ENCODE peak calls at places on chromosome 10, in six cellular contexts. One of them, this sample, is unnamed.

GRCh38 chr10:100185364-100186252 is at the start of gene ERLIN1:
- DNase-seq in GM23338: peak
- DNase-seq in H1: peak
- DNase-seq in HepG2: peak
- DNase-seq in K562: peak
- DNase-seq in GM12878: peak
- DNase-seq in this sample: peak

GRCh38 chr10:131031346-131031745 is 280.2 kb downstream of the TCERG1L start:
- DNase-seq in HepG2: no peak
- DNase-seq in H1: no peak
- DNase-seq in GM12878: no peak
- DNase-seq in K562: no peak
- DNase-seq in GM23338: no peak
- DNase-seq in this sample: no peak

GRCh38 chr10:4407783-4408182 is 418.2 kb upstream of the AKR1E2 start:
- DNase-seq in GM12878: no peak
- DNase-seq in GM23338: no peak
- DNase-seq in H1: no peak
- DNase-seq in K562: no peak
- DNase-seq in HepG2: no peak
- DNase-seq in this sample: no peak

GRCh38 chr10:62688971-62689700 is 115.4 kb upstream of the ADO start:
- DNase-seq in K562: no peak
- DNase-seq in HepG2: no peak
- DNase-seq in H1: no peak
- DNase-seq in GM23338: no peak
- DNase-seq in GM12878: no peak
- DNase-seq in this sample: no peak

GRCh38 chr10:7000063-7000462 is 410.8 kb downstream of the SFMBT2 start:
- DNase-seq in K562: no peak
- DNase-seq in H1: no peak
- DNase-seq in HepG2: no peak
- DNase-seq in GM12878: no peak
- DNase-seq in GM23338: no peak
- DNase-seq in this sample: no peak

GRCh38 chr10:86349940-86350630 is 16.5 kb downstream of the GRID1 start:
- DNase-seq in GM23338: no peak
- DNase-seq in HepG2: no peak
- DNase-seq in K562: no peak
- DNase-seq in GM12878: no peak
- DNase-seq in H1: no peak
- DNase-seq in this sample: no peak

GRCh38 chr10:120365872-120366271 is 91.2 kb upstream of the PLPP4 start:
- DNase-seq in HepG2: no peak
- DNase-seq in H1: no peak
- DNase-seq in GM23338: no peak
- DNase-seq in GM12878: no peak
- DNase-seq in K562: no peak
- DNase-seq in this sample: no peak

GRCh38 chr10:93342346-93342745 is 139.8 kb downstream of the MYOF start:
- DNase-seq in GM12878: no peak
- DNase-seq in H1: no peak
- DNase-seq in K562: no peak
- DNase-seq in GM23338: no peak
- DNase-seq in HepG2: no peak
- DNase-seq in this sample: no peak

GRCh38 chr10:99540673-99541531 is 8.2 kb downstream of the NKX2-3 start:
- DNase-seq in HepG2: no peak
- DNase-seq in GM23338: peak
- DNase-seq in GM12878: no peak
- DNase-seq in K562: no peak
- DNase-seq in H1: no peak
- DNase-seq in this sample: peak

GRCh38 chr10:4730998-4731397 is 95.0 kb upstream of the AKR1E2 start:
- DNase-seq in H1: no peak
- DNase-seq in HepG2: no peak
- DNase-seq in GM12878: no peak
- DNase-seq in K562: no peak
- DNase-seq in GM23338: no peak
- DNase-seq in this sample: no peak

GRCh38 chr10:127149613-127150081 is 46.7 kb downstream of the INSYN2A start:
- DNase-seq in GM23338: peak
- DNase-seq in K562: no peak
- DNase-seq in H1: no peak
- DNase-seq in GM12878: no peak
- DNase-seq in HepG2: no peak
- DNase-seq in this sample: no peak
- TF ChIP-seq CREB1 in GM23338: no peak
- TF ChIP-seq CREB1 in K562: no peak
- TF ChIP-seq CREB1 in H1: no peak
- TF ChIP-seq CREB1 in GM12878: no peak
- TF ChIP-seq CREB1 in HepG2: no peak
- TF ChIP-seq CREB1 in this sample: no peak

GRCh38 chr10:36817898-36818297 is 307.5 kb upstream of the ANKRD30A start:
- DNase-seq in GM12878: no peak
- DNase-seq in H1: no peak
- DNase-seq in HepG2: no peak
- DNase-seq in K562: no peak
- DNase-seq in GM23338: peak
- DNase-seq in this sample: peak
- TF ChIP-seq CREB1 in GM12878: no peak
- TF ChIP-seq CREB1 in H1: no peak
- TF ChIP-seq CREB1 in HepG2: no peak
- TF ChIP-seq CREB1 in K562: no peak
- TF ChIP-seq CREB1 in GM23338: no peak
- TF ChIP-seq CREB1 in this sample: no peak

DNA sequence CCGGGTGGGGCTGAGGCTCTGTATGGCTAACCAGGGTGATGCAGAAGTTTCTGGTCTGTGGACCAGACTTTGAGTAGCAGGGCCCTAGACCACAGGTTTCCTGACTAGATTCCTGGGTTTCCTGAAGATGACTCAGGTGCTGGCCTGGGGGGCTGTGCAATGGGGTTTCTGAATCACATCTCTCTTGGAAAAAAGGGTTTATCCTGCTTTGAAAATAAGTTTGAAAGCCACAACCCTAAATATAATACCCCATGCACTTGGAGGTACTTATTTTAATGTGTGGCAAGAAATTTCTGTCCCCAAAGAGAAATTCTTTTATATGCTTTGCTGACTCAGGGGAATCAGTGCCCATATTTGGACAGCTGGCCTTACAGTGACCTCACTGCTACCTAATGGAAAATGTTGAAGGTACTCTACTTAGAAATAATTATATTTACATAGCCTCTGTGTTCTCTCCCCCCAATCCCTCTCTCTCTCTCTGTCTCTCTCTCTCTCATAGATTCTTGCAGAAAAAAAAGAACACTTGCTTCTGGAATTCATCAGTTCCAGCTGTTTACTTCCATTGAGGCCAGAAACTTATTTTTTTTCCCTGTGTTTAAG is 184.4 kb upstream of the LYZL2 start:
- DNase-seq in GM12878: no peak
- DNase-seq in GM23338: no peak
- DNase-seq in HepG2: no peak
- DNase-seq in K562: no peak
- DNase-seq in H1: no peak
- DNase-seq in this sample: no peak
- TF ChIP-seq CREB1 in GM12878: no peak
- TF ChIP-seq CREB1 in GM23338: no peak
- TF ChIP-seq CREB1 in HepG2: no peak
- TF ChIP-seq CREB1 in K562: no peak
- TF ChIP-seq CREB1 in H1: no peak
- TF ChIP-seq CREB1 in this sample: no peak

DNA sequence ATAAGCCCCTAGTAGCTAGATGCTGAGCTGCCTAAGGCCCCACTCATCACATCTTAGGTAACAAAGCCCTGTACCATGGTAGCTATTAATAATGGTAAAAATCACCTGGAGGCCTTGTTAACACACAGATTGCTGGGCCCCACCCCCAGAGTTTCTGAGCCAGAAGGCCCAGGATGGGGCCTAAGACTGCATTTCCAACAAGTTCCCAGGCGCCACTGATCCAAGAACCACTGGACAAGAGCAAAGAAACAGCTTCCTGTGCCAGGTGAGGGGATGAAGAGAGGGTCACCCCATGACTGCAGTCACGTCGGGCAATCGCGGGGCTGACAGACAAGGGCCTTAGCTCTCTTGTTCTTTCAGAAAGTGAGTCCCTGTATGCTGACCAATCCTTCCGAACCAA is 46.8 kb downstream of the ACSM6 start:
- DNase-seq in GM12878: no peak
- DNase-seq in H1: no peak
- DNase-seq in K562: no peak
- DNase-seq in GM23338: no peak
- DNase-seq in HepG2: no peak
- DNase-seq in this sample: no peak
- TF ChIP-seq CREB1 in GM12878: no peak
- TF ChIP-seq CREB1 in H1: no peak
- TF ChIP-seq CREB1 in K562: no peak
- TF ChIP-seq CREB1 in GM23338: no peak
- TF ChIP-seq CREB1 in HepG2: no peak
- TF ChIP-seq CREB1 in this sample: no peak

GRCh38 chr10:25017661-25018060 is 1.2 kb downstream of the THNSL1 start:
- DNase-seq in HepG2: no peak
- DNase-seq in H1: no peak
- DNase-seq in GM12878: no peak
- DNase-seq in GM23338: no peak
- DNase-seq in K562: no peak
- DNase-seq in this sample: no peak
- TF ChIP-seq CREB1 in HepG2: no peak
- TF ChIP-seq CREB1 in H1: no peak
- TF ChIP-seq CREB1 in GM12878: no peak
- TF ChIP-seq CREB1 in GM23338: no peak
- TF ChIP-seq CREB1 in K562: no peak
- TF ChIP-seq CREB1 in this sample: no peak

GRCh38 chr10:35025916-35026315 is 64.2 kb downstream of the CUL2 start:
- DNase-seq in GM23338: no peak
- DNase-seq in H1: no peak
- DNase-seq in K562: no peak
- DNase-seq in GM12878: no peak
- DNase-seq in HepG2: no peak
- DNase-seq in this sample: no peak
- TF ChIP-seq CREB1 in GM23338: no peak
- TF ChIP-seq CREB1 in H1: no peak
- TF ChIP-seq CREB1 in K562: no peak
- TF ChIP-seq CREB1 in GM12878: no peak
- TF ChIP-seq CREB1 in HepG2: no peak
- TF ChIP-seq CREB1 in this sample: no peak

DNA sequence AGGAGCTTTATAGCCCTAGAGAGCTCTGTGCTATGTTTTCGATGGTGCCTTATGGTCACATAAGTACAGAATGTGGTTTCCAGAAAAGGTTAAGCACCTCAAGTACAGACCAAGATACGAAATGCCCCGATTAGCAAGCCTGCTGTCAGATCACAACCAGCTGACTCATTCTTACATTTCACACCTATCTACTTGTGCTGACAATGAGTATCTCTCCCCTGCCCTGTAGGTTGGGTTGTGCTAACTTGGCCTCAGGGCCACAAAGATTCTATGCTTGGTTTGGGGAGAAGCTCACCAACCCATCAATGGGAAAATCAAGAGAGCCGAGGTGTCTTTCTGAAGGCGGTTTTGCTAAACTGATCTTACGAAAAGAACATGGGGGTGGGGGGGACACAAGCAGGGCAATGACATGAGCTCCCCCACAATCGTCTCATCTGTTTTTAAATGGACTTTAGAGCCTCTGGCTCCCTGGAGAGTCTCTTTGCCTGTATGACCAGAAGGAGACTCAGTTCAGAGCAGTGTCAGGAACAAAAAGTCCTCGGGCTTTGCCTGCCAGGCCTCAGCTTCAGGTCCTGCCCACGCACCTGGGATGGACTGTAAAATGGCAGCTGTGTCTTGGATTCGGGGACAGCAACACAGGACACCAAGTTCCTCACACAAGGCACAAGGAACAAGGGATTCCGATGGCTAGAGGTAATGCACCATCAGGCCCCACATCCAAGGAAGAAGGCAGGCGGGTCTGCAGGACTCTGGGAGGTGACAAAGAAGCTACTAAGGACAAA is 55.1 kb downstream of the FAM53B start:
- DNase-seq in K562: peak
- DNase-seq in GM23338: no peak
- DNase-seq in H1: no peak
- DNase-seq in GM12878: peak
- DNase-seq in HepG2: no peak
- DNase-seq in this sample: no peak
- TF ChIP-seq CREB1 in K562: no peak
- TF ChIP-seq CREB1 in GM23338: no peak
- TF ChIP-seq CREB1 in H1: no peak
- TF ChIP-seq CREB1 in GM12878: peak
- TF ChIP-seq CREB1 in HepG2: no peak
- TF ChIP-seq CREB1 in this sample: no peak

DNA sequence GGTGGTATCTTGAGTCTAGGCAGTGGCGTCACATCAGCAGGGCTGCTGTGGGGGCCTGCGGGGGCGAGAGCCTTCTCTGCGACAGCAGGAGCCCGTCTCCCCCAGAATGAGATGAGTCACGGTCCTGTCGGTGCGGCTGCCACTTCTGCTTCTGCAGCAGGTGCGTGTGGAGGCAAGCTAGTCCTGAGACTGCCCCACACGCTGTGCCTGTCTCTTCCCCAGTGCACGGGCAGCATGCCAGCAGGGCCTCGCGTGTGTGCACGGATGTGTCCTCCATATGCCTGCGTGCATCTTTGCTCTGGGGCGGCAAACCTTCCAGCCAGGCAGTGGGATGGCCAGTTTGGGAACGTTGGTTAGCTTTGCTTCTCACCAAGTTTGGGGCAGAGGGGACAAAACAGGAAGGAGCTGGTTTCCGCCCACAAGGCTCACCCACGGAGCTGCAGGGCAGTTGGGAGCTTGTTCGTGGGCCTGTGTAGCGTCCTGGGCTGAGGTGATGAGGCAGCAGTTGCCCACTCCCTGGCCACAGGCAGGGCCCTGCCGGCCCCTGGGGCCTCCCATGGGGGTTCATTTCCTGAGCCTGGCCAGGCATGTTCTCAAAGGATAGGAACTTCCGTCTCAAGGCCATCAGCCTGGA is 60.8 kb upstream of the PPIF start:
- DNase-seq in HepG2: no peak
- DNase-seq in GM23338: no peak
- DNase-seq in K562: peak
- DNase-seq in GM12878: peak
- DNase-seq in H1: no peak
- DNase-seq in this sample: no peak
- TF ChIP-seq CREB1 in HepG2: no peak
- TF ChIP-seq CREB1 in GM23338: no peak
- TF ChIP-seq CREB1 in K562: no peak
- TF ChIP-seq CREB1 in GM12878: peak
- TF ChIP-seq CREB1 in H1: no peak
- TF ChIP-seq CREB1 in this sample: no peak

This sample was measured in WTC11.